ENCODE peak calls at places on chromosomes 6 and 20, in six cellular contexts. P is fibroblast of lung, Z is neural progenitor cell, R is PC-3, X is PC-9, U is H1. O is an unnamed sample.

GRCh38 chr6:134529921-134530320 is 212.0 kb upstream of the SGK1 start:
- DNase-seq in P (no peak), Z (no peak), R (peak), X (no peak), U (no peak), O (peak)

GRCh38 chr6:7307533-7307932 is 5.5 kb downstream of the SSR1 start:
- DNase-seq in P (no peak), Z (no peak), R (no peak), X (no peak), U (no peak), O (no peak)

GRCh38 chr6:55293116-55293515 is 34.2 kb upstream of the GFRAL start:
- DNase-seq in P (peak), Z (peak), R (peak), X (no peak), U (no peak), O (peak)

GRCh38 chr6:10659697-10660348 is 34.6 kb downstream of the C6orf52 start:
- DNase-seq in P (no peak), Z (peak), R (no peak), X (no peak), U (peak), O (no peak)

GRCh38 chr20:63084563-63084927 is 77.8 kb upstream of the BHLHE23 start:
- DNase-seq in P (no peak), Z (no peak), R (no peak), X (no peak), U (peak), O (no peak)

GRCh38 chr20:52242237-52243230 is 51.0 kb upstream of the ZFP64 start:
- DNase-seq in P (peak), Z (peak), R (peak), X (no peak), U (no peak), O (peak)

GRCh38 chr6:45148278-45148677 is 179.9 kb upstream of the RUNX2 start:
- DNase-seq in P (peak), Z (no peak), R (no peak), X (no peak), U (no peak), O (peak)

GRCh38 chr6:41685641-41686380 is 47.5 kb downstream of the MDFI start:
- DNase-seq in P (no peak), Z (no peak), R (no peak), X (no peak), U (no peak), O (no peak)

GRCh38 chr6:12354499-12354898 is 64.3 kb downstream of the EDN1 start:
- DNase-seq in P (peak), Z (peak), R (no peak), X (no peak), U (no peak), O (peak)

GRCh38 chr20:50191566-50192363 is 1.1 kb downstream of the CEBPB start:
- DNase-seq in P (no peak), Z (peak), R (peak), X (peak), U (peak), O (peak)

GRCh38 chr6:140923048-140923447 is 1209.7 kb upstream of the GJE1 start:
- DNase-seq in P (no peak), Z (no peak), R (no peak), X (no peak), U (no peak), O (no peak)
- TF ChIP-seq EZH2 in P (no peak), Z (no peak), R (no peak), X (no peak), U (no peak), O (no peak)

DNA sequence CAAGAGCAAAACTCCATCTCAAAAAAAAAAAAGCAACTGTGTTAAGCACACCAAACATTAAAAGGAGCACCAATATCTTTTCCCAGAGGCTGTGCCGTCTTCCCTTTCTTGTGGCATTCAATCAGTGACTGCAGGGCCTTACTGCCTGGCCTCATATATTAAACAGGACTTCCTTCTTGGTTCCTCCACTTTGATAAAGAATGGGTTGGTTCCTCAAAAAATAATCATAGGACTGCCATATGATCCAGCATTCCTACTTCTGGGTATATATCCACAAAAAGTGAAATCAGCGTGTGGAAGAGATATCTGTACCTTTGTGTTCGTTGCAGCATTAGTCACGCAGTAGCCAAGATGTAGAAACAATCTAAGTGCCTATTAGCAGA is 40.3 kb upstream of the GFOD1 start:
- DNase-seq in P (no peak), Z (no peak), R (no peak), X (no peak), U (no peak), O (no peak)
- H3K4me2 ChIP-seq in P (no peak), Z (no peak), R (no peak), X (no peak), U (no peak), O (no peak)

GRCh38 chr6:117907600-117908245 is 659 bp downstream of the SLC35F1 start:
- DNase-seq in P (no peak), Z (peak), R (no peak), X (no peak), U (peak), O (peak)

GRCh38 chr6:117906905-117907599 is at the start of gene SLC35F1:
- DNase-seq in P (peak), Z (peak), R (no peak), X (no peak), U (peak), O (peak)

GRCh38 chr6:117906454-117906904 is 585 bp upstream of the SLC35F1 start:
- DNase-seq in P (no peak), Z (peak), R (peak), X (no peak), U (no peak), O (peak)

GRCh38 chr6:117909638-117910037 is 2.6 kb downstream of the SLC35F1 start:
- DNase-seq in P (no peak), Z (no peak), R (no peak), X (no peak), U (no peak), O (no peak)

DNA sequence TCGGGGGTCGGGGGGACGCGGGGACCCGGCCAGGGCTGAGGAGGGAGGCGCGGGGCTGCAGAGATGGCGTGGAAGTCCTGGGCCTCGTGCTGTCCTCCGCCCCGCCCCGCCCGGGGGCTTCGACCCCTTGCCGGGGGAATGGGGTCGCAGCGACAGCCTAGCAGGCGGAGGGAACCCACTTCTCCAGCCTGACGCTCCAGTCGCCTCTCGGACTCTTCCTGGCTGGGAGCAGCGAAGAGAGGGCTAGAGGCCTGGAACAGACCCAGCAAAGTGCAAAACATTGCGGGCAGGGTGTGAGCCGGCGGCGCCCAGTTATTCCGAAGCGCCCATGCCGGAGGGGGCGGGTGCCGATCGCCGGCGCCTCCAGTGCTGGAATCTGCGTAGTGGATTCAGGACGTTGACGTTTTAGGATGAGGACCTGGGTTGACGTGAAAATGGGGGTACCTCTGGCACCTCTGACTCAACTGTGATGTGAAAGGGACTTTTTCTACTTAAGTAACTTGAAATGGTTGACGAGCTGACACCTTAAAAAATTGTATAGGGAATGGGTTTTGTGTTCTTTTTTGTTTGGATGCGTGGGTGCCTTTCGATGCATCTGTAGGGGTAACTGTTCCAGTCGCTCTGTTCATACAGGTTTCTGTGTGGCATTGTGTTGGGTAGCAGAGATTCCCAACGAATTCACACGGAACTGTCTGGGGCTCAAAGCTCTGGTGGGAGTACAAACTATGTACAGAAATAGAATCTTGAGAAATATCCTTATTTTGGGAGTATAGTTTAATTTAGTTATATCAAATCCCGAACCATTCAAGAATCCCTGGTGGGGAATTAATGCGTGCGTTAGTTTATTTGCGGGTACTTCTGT is 1.4 kb downstream of the SLC35F1 start:
- DNase-seq in P (no peak), Z (peak), R (no peak), X (no peak), U (no peak), O (peak)
- TF ChIP-seq EZH2 in P (peak), Z (peak), R (no peak), X (no peak), U (peak), O (no peak)

GRCh38 chr20:41818369-41818768 is 200.2 kb upstream of the CHD6 start:
- DNase-seq in P (no peak), Z (no peak), R (no peak), X (no peak), U (no peak), O (no peak)

GRCh38 chr20:41818991-41819390 is 200.8 kb upstream of the CHD6 start:
- DNase-seq in P (no peak), Z (no peak), R (no peak), X (no peak), U (no peak), O (no peak)
- H3K4me2 ChIP-seq in P (no peak), Z (no peak), R (no peak), X (no peak), U (no peak), O (no peak)

GRCh38 chr20:46010491-46011405 is 2.0 kb downstream of the MMP9 start:
- DNase-seq in P (no peak), Z (peak), R (no peak), X (no peak), U (no peak), O (peak)
- TF ChIP-seq EZH2 in P (peak), Z (no peak), R (no peak), X (no peak), U (no peak), O (peak)

GRCh38 chr6:106797186-106797585 is 167.8 kb downstream of the QRSL1 start:
- DNase-seq in P (no peak), Z (no peak), R (no peak), X (no peak), U (no peak), O (no peak)
- H3K4me2 ChIP-seq in P (no peak), Z (no peak), R (no peak), X (peak), U (no peak), O (no peak)

GRCh38 chr20:40942775-40943174 is 85.8 kb upstream of the TOP1 start:
- DNase-seq in P (no peak), Z (no peak), R (peak), X (no peak), U (no peak), O (no peak)

GRCh38 chr20:40945189-40945588 is 83.4 kb upstream of the TOP1 start:
- DNase-seq in P (no peak), Z (no peak), R (no peak), X (no peak), U (no peak), O (no peak)

GRCh38 chr20:40948352-40949267 is 80.0 kb upstream of the TOP1 start:
- DNase-seq in P (peak), Z (no peak), R (peak), X (no peak), U (no peak), O (no peak)

GRCh38 chr20:40943591-40943990 is 85.0 kb upstream of the TOP1 start:
- DNase-seq in P (no peak), Z (no peak), R (no peak), X (no peak), U (no peak), O (no peak)

GRCh38 chr20:40945754-40946451 is 82.7 kb upstream of the TOP1 start:
- DNase-seq in P (peak), Z (peak), R (peak), X (peak), U (peak), O (peak)
- TF ChIP-seq EZH2 in P (no peak), Z (no peak), R (no peak), X (no peak), U (no peak), O (no peak)

DNA sequence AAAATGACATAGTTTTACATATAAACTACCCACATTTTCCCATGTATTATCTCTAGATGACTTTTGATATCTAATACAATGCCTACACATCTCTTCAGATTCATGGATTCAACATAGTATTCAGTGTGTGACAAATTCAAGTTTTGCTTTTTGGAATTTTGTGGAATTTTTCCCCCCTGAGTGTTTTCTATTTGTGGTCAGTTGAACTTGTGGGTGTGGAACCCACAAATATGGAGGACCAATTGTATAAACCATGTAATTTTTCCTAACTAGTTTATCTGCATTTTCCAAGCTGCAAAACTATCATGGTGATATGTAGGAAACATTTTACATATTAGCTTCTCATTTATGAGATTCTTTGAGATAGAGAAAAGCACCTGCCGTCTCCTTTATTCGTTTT is 374.3 kb upstream of the SOX4 start:
- DNase-seq in P (no peak), Z (no peak), R (no peak), X (no peak), U (no peak), O (peak)
- H3K4me2 ChIP-seq in P (no peak), Z (no peak), R (no peak), X (peak), U (no peak), O (no peak)

O was measured in GM23248.